ENCODE peak calls at places on chromosome 21, in five cellular contexts. M, C, G, U and E are unnamed samples.
A peak's percentile ranks its signal among the peaks of the same experiment; 100 is the strongest.

GRCh38 chr21:45927851-45928850 is 53.4 kb upstream of the COL6A1 start:
- DNase-seq in M (no peak), C (no peak), G (no peak), U (no peak), E (no peak)

GRCh38 chr21:40730051-40730760 is 116.8 kb downstream of the DSCAM start:
- DNase-seq in M (no peak), C (no peak), G (no peak), U (no peak), E (no peak)

GRCh38 chr21:22728091-22728490 is 1729.9 kb downstream of the NCAM2 start:
- DNase-seq in M (no peak), C (no peak), G (no peak), U (no peak), E (no peak)

GRCh38 chr21:26153758-26154157 is 16.8 kb downstream of the APP start:
- DNase-seq in M (no peak), C (no peak), G (no peak), U (no peak), E (no peak)

GRCh38 chr21:28025111-28025510 is 967.6 kb downstream of the LTN1 start:
- DNase-seq in M (no peak), C (no peak), G (no peak), U (no peak), E (no peak)

GRCh38 chr21:20970691-20971090 is 27.5 kb upstream of the NCAM2 start:
- DNase-seq in M (no peak), C (no peak), G (no peak), U (no peak), E (peak; percentile 1)

GRCh38 chr21:45087022-45087823 is 12.8 kb downstream of the ADARB1 start:
- DNase-seq in M (no peak), C (no peak), G (no peak), U (no peak), E (no peak)

GRCh38 chr21:42514883-42515228 is 1.2 kb downstream of the SLC37A1 start:
- DNase-seq in M (no peak), C (no peak), G (no peak), U (no peak), E (no peak)

GRCh38 chr21:42476493-42477342 is 19.3 kb downstream of the RSPH1 start:
- DNase-seq in M (no peak), C (peak; percentile 20), G (no peak), U (no peak), E (no peak)

GRCh38 chr21:8993943-8994639 is 1527.3 kb upstream of the TPTE start:
- DNase-seq in M (no peak), C (no peak), G (no peak), U (no peak), E (no peak)

GRCh38 chr21:32386195-32386870 is 6.5 kb downstream of the URB1 start:
- DNase-seq in M (no peak), C (no peak), G (peak; percentile 30), U (peak; percentile 60), E (no peak)

GRCh38 chr21:25563399-25564116 is 43.7 kb downstream of the MRPL39 start:
- DNase-seq in M (peak; percentile 17), C (no peak), G (no peak), U (no peak), E (no peak)

GRCh38 chr21:45228171-45228641 is 59.5 kb downstream of the POFUT2 start:
- DNase-seq in M (peak; percentile 80), C (no peak), G (peak; percentile 47), U (peak; percentile 55), E (no peak)

DNA sequence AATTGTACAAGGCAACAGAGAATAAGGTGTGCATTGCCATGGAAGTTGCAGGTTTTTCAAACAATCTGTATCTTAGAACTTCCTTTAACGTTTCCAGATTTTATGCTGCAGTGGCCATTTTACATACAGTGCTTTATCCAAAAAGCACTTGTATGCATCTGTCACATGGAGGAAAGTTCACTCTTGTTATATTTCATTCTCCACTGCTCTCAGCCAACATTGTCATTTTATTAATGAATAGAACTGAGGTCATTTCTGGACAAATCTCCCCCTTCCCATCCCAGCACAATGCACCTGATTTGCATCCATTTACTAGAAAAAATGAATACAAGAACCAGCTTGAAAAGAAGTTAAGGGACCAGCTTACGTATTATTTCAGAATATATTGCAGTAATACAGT is 342.0 kb downstream of the USP25 start:
- DNase-seq in M (no peak), C (no peak), G (no peak), U (no peak), E (no peak)
- H3K27ac ChIP-seq in M (no peak overlapping the region), C (peak overlapping the region; percentile 69), G (no peak overlapping the region), U (no peak overlapping the region), E (peak overlapping the region; percentile 97)

GRCh38 chr21:31293986-31294385 is 50.1 kb downstream of the TIAM1 start:
- DNase-seq in M (no peak), C (no peak), G (no peak), U (no peak), E (no peak)
- H3K27ac ChIP-seq in M (no peak overlapping the region), C (no peak overlapping the region), G (no peak overlapping the region), U (no peak overlapping the region), E (no peak overlapping the region)

GRCh38 chr21:44064852-44065403 is 42.3 kb upstream of the PWP2 start:
- DNase-seq in M (no peak), C (no peak), G (no peak), U (no peak), E (no peak)
- H3K27ac ChIP-seq in M (peak overlapping the region; percentile 57), C (no peak overlapping the region), G (no peak overlapping the region), U (no peak overlapping the region), E (peak overlapping the region; percentile 43)

DNA sequence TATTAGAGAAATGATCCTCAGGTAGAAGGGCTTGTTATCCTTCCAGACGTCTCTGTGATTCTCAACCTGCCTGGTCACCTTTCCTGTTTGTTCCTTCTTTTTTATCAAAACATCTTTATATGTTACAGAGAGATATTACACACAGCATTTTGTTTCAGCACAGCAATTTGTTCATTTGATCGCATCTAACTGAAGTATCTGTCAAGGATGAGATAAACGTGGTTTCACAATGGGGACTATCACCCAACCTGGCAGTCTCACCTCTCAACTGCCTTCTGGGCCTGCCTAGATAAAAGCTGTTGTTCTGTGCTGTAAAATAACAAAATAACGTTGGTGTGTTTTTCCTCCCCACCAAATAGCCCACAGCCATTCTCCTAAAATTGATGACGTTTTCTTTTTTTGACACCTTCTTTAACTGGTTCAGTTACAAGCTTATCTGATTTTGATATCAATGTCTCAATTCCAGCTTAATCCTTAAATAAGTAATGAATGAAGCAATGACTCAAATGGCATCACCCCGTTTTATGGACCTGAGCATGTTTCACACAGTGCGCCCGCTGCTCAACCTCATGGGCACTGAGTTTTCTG is 367.9 kb upstream of the RUNX1 start:
- DNase-seq in M (no peak), C (no peak), G (no peak), U (no peak), E (no peak)
- H3K27ac ChIP-seq in M (no peak overlapping the region), C (no peak overlapping the region), G (no peak overlapping the region), U (no peak overlapping the region), E (no peak overlapping the region)

DNA sequence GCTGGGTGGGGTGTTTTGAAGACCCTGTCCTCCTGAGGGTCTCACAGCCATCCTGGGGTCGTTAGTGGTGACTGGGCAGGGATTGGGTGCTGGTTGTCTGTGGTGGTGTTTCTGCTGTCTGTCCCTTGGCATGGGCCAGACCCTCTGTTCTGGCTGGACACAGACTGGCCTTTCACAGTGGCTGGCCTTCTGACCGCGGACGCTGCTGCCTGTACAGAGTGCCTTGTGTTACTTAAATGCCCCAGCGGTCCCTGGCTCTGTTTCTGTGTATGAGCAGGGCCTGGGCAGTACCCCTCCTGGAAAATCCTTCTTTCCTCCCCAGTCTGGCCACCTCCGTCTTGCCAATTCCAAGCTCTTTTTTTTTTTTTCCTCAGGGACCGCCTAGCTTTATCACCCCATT is 50.9 kb downstream of the SH3BGR start:
- DNase-seq in M (no peak), C (no peak), G (no peak), U (no peak), E (peak; percentile 47)
- H3K27ac ChIP-seq in M (no peak overlapping the region), C (no peak overlapping the region), G (peak overlapping the region; percentile 66), U (peak overlapping the region; percentile 63), E (peak overlapping the region; percentile 80)

DNA sequence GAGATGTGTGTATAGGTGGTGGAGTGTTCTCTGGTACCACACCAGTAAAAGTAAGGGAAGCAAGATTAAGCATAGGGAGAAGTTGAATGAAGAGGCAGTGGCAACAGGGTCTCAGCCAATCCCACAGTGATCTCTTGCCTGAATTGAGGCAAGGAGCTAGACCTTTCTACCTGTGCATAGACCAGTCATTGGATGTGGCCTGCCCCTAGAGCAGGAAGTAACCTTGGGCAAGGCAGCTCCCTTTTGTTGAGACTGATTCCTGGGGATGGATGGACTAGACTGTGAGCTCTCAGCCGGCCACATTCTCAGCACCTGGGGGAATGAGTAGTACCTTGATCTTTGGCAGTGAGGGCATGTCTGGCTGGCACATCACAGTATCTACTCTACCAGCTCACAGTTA is 6.4 kb downstream of the USP16 start:
- DNase-seq in M (no peak), C (no peak), G (no peak), U (no peak), E (no peak)
- H3K27ac ChIP-seq in M (no peak overlapping the region), C (no peak overlapping the region), G (no peak overlapping the region), U (no peak overlapping the region), E (no peak overlapping the region)

GRCh38 chr21:43757601-43758000 is 18.5 kb downstream of the CSTB start:
- DNase-seq in M (no peak), C (no peak), G (no peak), U (peak; percentile 26), E (no peak)
- H3K27ac ChIP-seq in M (no peak overlapping the region), C (no peak overlapping the region), G (no peak overlapping the region), U (peak overlapping the region; percentile 78), E (no peak overlapping the region)

DNA sequence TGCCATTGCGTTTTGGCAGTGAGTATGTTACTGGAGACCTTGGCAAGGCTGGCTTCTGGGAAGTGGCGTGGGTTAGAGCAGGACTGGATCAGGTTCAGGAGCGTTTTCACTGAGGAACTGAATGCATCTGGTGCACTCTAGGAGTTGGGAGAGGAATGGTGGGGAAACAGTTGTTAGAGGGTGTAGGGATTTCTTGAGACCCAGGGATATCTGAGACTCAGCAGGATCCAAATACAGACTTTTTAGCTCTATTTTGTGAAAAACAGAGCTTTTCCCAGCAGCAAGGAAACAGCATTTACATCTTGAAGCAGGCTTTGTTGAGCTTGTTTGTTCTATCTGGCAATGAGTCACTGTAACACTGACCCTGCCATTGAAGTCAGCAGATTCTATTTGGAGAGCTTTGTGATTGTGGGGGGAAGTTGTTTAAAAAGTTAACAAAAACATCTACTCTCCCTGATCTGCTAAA is 56.9 kb upstream of the NRIP1 start:
- DNase-seq in M (no peak), C (peak; percentile 48), G (peak; percentile 59), U (peak; percentile 89), E (no peak)
- H3K27ac ChIP-seq in M (no peak overlapping the region), C (peak overlapping the region; percentile 13), G (peak overlapping the region; percentile 90), U (peak overlapping the region; percentile 85), E (peak overlapping the region; percentile 16)